ENCODE peak calls at places on chromosome 10, in six cellular contexts. E, G, R, B, U and N are unnamed samples.

GRCh38 chr10:100403734-100404133 is 56.7 kb downstream of the SCD start:
- DNase-seq in E (no peak), G (no peak), R (no peak), B (no peak), U (no peak), N (no peak)

GRCh38 chr10:52283174-52283573 is 30.9 kb upstream of the DKK1 start:
- DNase-seq in E (no peak), G (no peak), R (no peak), B (peak), U (no peak), N (no peak)

GRCh38 chr10:3213174-3213573 is 40.6 kb upstream of the PITRM1 start:
- DNase-seq in E (no peak), G (no peak), R (no peak), B (peak), U (no peak), N (no peak)

GRCh38 chr10:13327516-13327915 is 20.6 kb downstream of the SEPHS1 start:
- DNase-seq in E (no peak), G (no peak), R (no peak), B (no peak), U (no peak), N (no peak)

GRCh38 chr10:124249812-124250432 is 156.5 kb upstream of the CHST15 start:
- DNase-seq in E (no peak), G (peak), R (no peak), B (no peak), U (peak), N (no peak)

GRCh38 chr10:73837072-73837471 is 25.7 kb upstream of the NDST2 start:
- DNase-seq in E (no peak), G (no peak), R (no peak), B (peak), U (no peak), N (no peak)

GRCh38 chr10:16441106-16441850 is 4.5 kb downstream of the PTER start:
- DNase-seq in E (no peak), G (no peak), R (no peak), B (peak), U (no peak), N (no peak)

GRCh38 chr10:22666287-22667092 is 47.9 kb downstream of the PIP4K2A start:
- DNase-seq in E (no peak), G (peak), R (no peak), B (peak), U (no peak), N (no peak)

GRCh38 chr10:639001-639750 is 50.3 kb downstream of the DIP2C start:
- DNase-seq in E (peak), G (no peak), R (no peak), B (no peak), U (no peak), N (peak)

GRCh38 chr10:642186-642890 is 47.1 kb downstream of the DIP2C start:
- DNase-seq in E (peak), G (no peak), R (peak), B (no peak), U (no peak), N (peak)

GRCh38 chr10:34742456-34742855 is 72.6 kb downstream of the PARD3 start:
- DNase-seq in E (no peak), G (no peak), R (no peak), B (peak), U (no peak), N (no peak)

GRCh38 chr10:71735709-71736569 is 16.4 kb upstream of the C10orf105 start:
- DNase-seq in E (no peak), G (no peak), R (no peak), B (no peak), U (no peak), N (peak)

GRCh38 chr10:31759124-31759798 is 169.4 kb downstream of the ARHGAP12 start:
- DNase-seq in E (peak), G (no peak), R (peak), B (no peak), U (peak), N (peak)

GRCh38 chr10:60789340-60789739 is 11.1 kb downstream of the CDK1 start:
- DNase-seq in E (no peak), G (no peak), R (no peak), B (no peak), U (no peak), N (no peak)
- TF ChIP-seq POLR2A in E (no peak), G (no peak), R (no peak), B (no peak), U (no peak), N (no peak)

DNA sequence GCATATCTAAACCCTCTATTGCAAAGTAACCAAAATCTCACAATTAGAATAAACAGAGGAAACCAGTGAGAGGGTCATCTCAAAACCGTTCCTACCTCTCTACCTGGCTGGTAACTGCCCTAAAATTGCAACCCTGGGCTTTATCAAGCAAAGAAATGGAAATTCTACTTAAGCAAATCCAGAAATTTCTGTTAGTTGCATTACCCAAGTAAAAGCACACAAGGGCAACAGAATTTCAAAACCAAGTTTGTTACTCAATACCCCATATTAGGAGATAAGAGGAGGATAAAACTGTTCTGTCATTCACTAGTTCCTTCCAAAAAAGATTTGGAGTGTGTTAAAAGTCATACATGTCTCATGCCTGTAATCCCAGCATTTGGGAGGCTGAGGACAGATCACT is 195.3 kb downstream of the FAM107B start:
- DNase-seq in E (no peak), G (peak), R (no peak), B (peak), U (no peak), N (no peak)
- H3K4me3 ChIP-seq in E (no peak), G (no peak), R (no peak), B (no peak), U (no peak), N (no peak)

GRCh38 chr10:88990528-88991160 is at the start of gene FAS:
- DNase-seq in E (peak), G (peak), R (peak), B (peak), U (peak), N (peak)
- TF ChIP-seq POLR2A in E (no peak), G (peak), R (peak), B (no peak), U (no peak), N (no peak)

DNA sequence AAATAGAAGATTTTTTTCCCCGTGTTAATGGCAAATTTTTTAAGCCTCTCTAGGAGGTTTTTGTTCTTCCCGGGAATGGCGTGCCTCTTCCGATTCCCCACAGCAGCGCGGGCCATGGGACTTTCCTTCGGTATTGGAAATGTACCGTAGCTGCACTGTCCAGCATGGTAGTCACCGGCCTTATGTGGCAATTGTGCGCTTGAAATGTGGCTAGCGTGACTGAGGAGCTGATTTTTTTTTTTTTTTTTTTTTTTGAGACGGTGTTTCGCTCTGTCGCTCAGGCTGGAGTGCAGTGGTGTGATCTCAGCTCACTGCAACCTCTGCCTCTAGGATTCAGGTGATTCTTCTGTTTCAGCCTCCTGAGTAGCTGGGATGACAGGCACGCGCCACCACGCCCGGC is 938 bp upstream of the TCTN3 start:
- DNase-seq in E (no peak), G (no peak), R (peak), B (no peak), U (no peak), N (no peak)
- H3K4me3 ChIP-seq in E (no peak), G (no peak), R (no peak), B (no peak), U (no peak), N (no peak)

GRCh38 chr10:5971315-5971832 is 6.0 kb downstream of the IL15RA start:
- DNase-seq in E (no peak), G (peak), R (peak), B (no peak), U (no peak), N (no peak)
- TF ChIP-seq POLR2A in E (no peak), G (no peak), R (peak), B (no peak), U (no peak), N (no peak)

GRCh38 chr10:102437515-102437914 is 5.1 kb upstream of the CUEDC2 start:
- DNase-seq in E (no peak), G (no peak), R (no peak), B (no peak), U (no peak), N (no peak)

GRCh38 chr10:102436312-102436711 is 3.9 kb upstream of the CUEDC2 start:
- DNase-seq in E (no peak), G (no peak), R (no peak), B (no peak), U (no peak), N (no peak)

GRCh38 chr10:102434251-102434913 is 2.0 kb upstream of the CUEDC2 start:
- DNase-seq in E (no peak), G (peak), R (no peak), B (peak), U (no peak), N (no peak)

GRCh38 chr10:102435098-102435497 is 2.7 kb upstream of the CUEDC2 start:
- DNase-seq in E (no peak), G (no peak), R (no peak), B (no peak), U (no peak), N (no peak)

DNA sequence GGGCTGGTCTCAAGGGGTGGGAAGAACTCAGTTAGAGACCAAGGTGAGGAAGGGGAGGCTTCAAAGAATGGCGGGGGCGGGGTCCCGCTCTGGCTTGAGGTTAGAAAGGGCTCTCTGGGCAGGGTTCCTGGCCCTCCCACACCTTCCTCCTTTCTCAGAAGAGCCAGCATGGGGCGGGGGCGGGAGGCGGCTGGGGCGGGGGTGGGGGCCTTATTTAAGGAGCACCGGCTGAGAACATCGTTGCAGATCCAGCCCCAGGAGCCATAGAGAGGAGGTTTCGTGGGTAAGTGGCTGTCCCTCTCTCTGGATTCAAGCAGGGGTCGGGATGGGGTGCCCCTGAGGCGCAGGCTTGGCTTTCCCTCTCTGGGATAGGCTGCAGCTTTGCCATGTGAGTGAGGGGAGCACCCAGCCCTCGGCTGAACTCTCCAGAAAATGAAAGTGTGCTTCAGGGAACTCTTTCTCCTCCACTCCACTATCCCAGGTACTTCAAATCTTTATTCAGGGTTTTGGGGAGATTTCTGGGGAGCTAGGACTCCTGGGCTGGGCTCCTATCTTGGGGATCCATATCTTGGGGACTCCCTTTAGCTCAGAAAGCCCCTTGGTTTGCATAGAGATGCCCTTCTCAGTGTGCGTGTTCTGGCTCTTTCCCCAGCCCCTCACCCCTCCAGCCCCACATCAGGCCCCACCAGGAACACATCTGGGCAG is 3.3 kb upstream of the CUEDC2 start:
- DNase-seq in E (no peak), G (peak), R (no peak), B (no peak), U (no peak), N (no peak)
- H3K4me3 ChIP-seq in E (no peak), G (peak), R (peak), B (peak), U (no peak), N (peak)

GRCh38 chr10:60086862-60087261 is 180.5 kb upstream of the CCDC6 start:
- DNase-seq in E (no peak), G (no peak), R (no peak), B (no peak), U (no peak), N (no peak)
- TF ChIP-seq POLR2A in E (no peak), G (no peak), R (no peak), B (no peak), U (no peak), N (no peak)

GRCh38 chr10:5317547-5318107 is 47.1 kb upstream of the UCN3 start:
- DNase-seq in E (peak), G (peak), R (no peak), B (peak), U (no peak), N (no peak)

GRCh38 chr10:5319863-5320262 is 44.9 kb upstream of the UCN3 start:
- DNase-seq in E (no peak), G (no peak), R (no peak), B (no peak), U (no peak), N (no peak)

GRCh38 chr10:5318148-5318547 is 46.6 kb upstream of the UCN3 start:
- DNase-seq in E (no peak), G (no peak), R (no peak), B (no peak), U (no peak), N (no peak)

GRCh38 chr10:5323446-5323845 is 41.3 kb upstream of the UCN3 start:
- DNase-seq in E (no peak), G (no peak), R (no peak), B (no peak), U (no peak), N (no peak)

GRCh38 chr10:5321273-5321672 is 43.5 kb upstream of the UCN3 start:
- DNase-seq in E (no peak), G (no peak), R (no peak), B (no peak), U (no peak), N (no peak)
- H3K4me3 ChIP-seq in E (no peak), G (no peak), R (no peak), B (no peak), U (no peak), N (no peak)